ENCODE peak calls at places on chromosomes 6 and 20, in six cellular contexts. One of them, this sample, is unnamed.

GRCh38 chr20:15012551-15012950 is 675.1 kb upstream of the FLRT3 start:
- DNase-seq in activated CD4-positive, alpha-beta T cell treated with anti-CD3 and anti-CD28 coated beads, Interleukin-2, amount 50 U/mL, for 1 hour: peak
- DNase-seq in GM06990: no peak
- DNase-seq in DND-41: peak
- DNase-seq in kidney glomerular epithelial cell: no peak
- DNase-seq in nephron progenitor cell: peak
- DNase-seq in this sample: no peak

GRCh38 chr20:9279905-9280304 is 211.0 kb downstream of the PLCB4 start:
- DNase-seq in DND-41: no peak
- DNase-seq in kidney glomerular epithelial cell: no peak
- DNase-seq in GM06990: no peak
- DNase-seq in nephron progenitor cell: peak
- DNase-seq in activated CD4-positive, alpha-beta T cell treated with anti-CD3 and anti-CD28 coated beads, Interleukin-2, amount 50 U/mL, for 1 hour: no peak
- DNase-seq in this sample: no peak

GRCh38 chr20:9079038-9079731 is 10.3 kb downstream of the PLCB4 start:
- DNase-seq in activated CD4-positive, alpha-beta T cell treated with anti-CD3 and anti-CD28 coated beads, Interleukin-2, amount 50 U/mL, for 1 hour: no peak
- DNase-seq in GM06990: no peak
- DNase-seq in DND-41: no peak
- DNase-seq in nephron progenitor cell: no peak
- DNase-seq in kidney glomerular epithelial cell: no peak
- DNase-seq in this sample: no peak

GRCh38 chr6:110337481-110337880 is 20.7 kb downstream of the METTL24 start:
- DNase-seq in kidney glomerular epithelial cell: no peak
- DNase-seq in GM06990: no peak
- DNase-seq in nephron progenitor cell: no peak
- DNase-seq in activated CD4-positive, alpha-beta T cell treated with anti-CD3 and anti-CD28 coated beads, Interleukin-2, amount 50 U/mL, for 1 hour: no peak
- DNase-seq in DND-41: no peak
- DNase-seq in this sample: peak

GRCh38 chr6:140062042-140063041 is 687.9 kb upstream of the CITED2 start:
- DNase-seq in kidney glomerular epithelial cell: peak
- DNase-seq in nephron progenitor cell: no peak
- DNase-seq in GM06990: no peak
- DNase-seq in activated CD4-positive, alpha-beta T cell treated with anti-CD3 and anti-CD28 coated beads, Interleukin-2, amount 50 U/mL, for 1 hour: no peak
- DNase-seq in DND-41: no peak
- DNase-seq in this sample: peak

GRCh38 chr20:41437836-41438235 is 71.2 kb upstream of the EMILIN3 start:
- DNase-seq in nephron progenitor cell: no peak
- DNase-seq in kidney glomerular epithelial cell: no peak
- DNase-seq in activated CD4-positive, alpha-beta T cell treated with anti-CD3 and anti-CD28 coated beads, Interleukin-2, amount 50 U/mL, for 1 hour: no peak
- DNase-seq in GM06990: no peak
- DNase-seq in DND-41: no peak
- DNase-seq in this sample: no peak

GRCh38 chr6:36235862-36236261 is 34.0 kb upstream of the PNPLA1 start:
- DNase-seq in DND-41: no peak
- DNase-seq in GM06990: no peak
- DNase-seq in nephron progenitor cell: no peak
- DNase-seq in activated CD4-positive, alpha-beta T cell treated with anti-CD3 and anti-CD28 coated beads, Interleukin-2, amount 50 U/mL, for 1 hour: no peak
- DNase-seq in kidney glomerular epithelial cell: no peak
- DNase-seq in this sample: no peak

GRCh38 chr6:13998356-13998755 is 73.6 kb downstream of the RNF182 start:
- DNase-seq in GM06990: no peak
- DNase-seq in DND-41: no peak
- DNase-seq in kidney glomerular epithelial cell: no peak
- DNase-seq in activated CD4-positive, alpha-beta T cell treated with anti-CD3 and anti-CD28 coated beads, Interleukin-2, amount 50 U/mL, for 1 hour: no peak
- DNase-seq in nephron progenitor cell: no peak
- DNase-seq in this sample: no peak

GRCh38 chr6:124368131-124368530 is 564.5 kb downstream of the NKAIN2 start:
- DNase-seq in nephron progenitor cell: no peak
- DNase-seq in GM06990: no peak
- DNase-seq in kidney glomerular epithelial cell: no peak
- DNase-seq in DND-41: no peak
- DNase-seq in activated CD4-positive, alpha-beta T cell treated with anti-CD3 and anti-CD28 coated beads, Interleukin-2, amount 50 U/mL, for 1 hour: no peak
- DNase-seq in this sample: no peak